ENCODE peak calls at places on chromosomes 3 and 15, in four cellular contexts. P is K562, Q is H1, S is HepG2. O is an unnamed sample.

GRCh38 chr3:53286727-53287412 is 31.0 kb upstream of the TKT start:
- DNase-seq in S (no peak), Q (no peak), P (no peak), O (no peak)

GRCh38 chr3:177478170-177478859 is 281.0 kb upstream of the TBL1XR1 start:
- DNase-seq in S (peak), P (no peak), Q (no peak), O (peak)

GRCh38 chr3:23004971-23005370 is 198.2 kb upstream of the UBE2E2 start:
- DNase-seq in Q (no peak), S (peak), P (no peak), O (no peak)

GRCh38 chr3:107542665-107543064 is 19.9 kb downstream of the BBX start:
- DNase-seq in Q (no peak), S (no peak), P (no peak), O (no peak)

GRCh38 chr3:55190296-55190695 is 262.4 kb upstream of the LRTM1 start:
- DNase-seq in S (no peak), P (no peak), Q (no peak), O (no peak)

GRCh38 chr3:58858126-58858525 is 191.6 kb upstream of the FAM3D start:
- DNase-seq in P (no peak), Q (no peak), S (no peak), O (no peak)

GRCh38 chr3:189978753-189979152 is 141.9 kb downstream of the P3H2 start:
- DNase-seq in P (no peak), S (no peak), Q (no peak), O (no peak)

GRCh38 chr3:88031543-88032148 is 27.2 kb downstream of the CGGBP1 start:
- DNase-seq in P (peak), Q (no peak), S (no peak), O (no peak)

GRCh38 chr3:51282931-51283330 is 102.2 kb upstream of the MANF start:
- DNase-seq in S (no peak), Q (no peak), P (no peak), O (no peak)

GRCh38 chr15:84653584-84653909 is 536 bp downstream of the WDR73 start:
- DNase-seq in S (no peak), P (no peak), Q (no peak), O (no peak)

GRCh38 chr3:86168512-86168911 is 822.4 kb downstream of the VGLL3 start:
- DNase-seq in S (no peak), Q (no peak), P (no peak), O (no peak)

GRCh38 chr15:94080416-94080815 is 150.9 kb upstream of the MCTP2 start:
- DNase-seq in P (no peak), Q (no peak), S (no peak), O (no peak)

GRCh38 chr15:42919794-42920280 is 741 bp downstream of the TTBK2 start:
- DNase-seq in P (peak), S (peak), Q (no peak), O (no peak)

GRCh38 chr3:59737209-59737608 is 687.4 kb upstream of the CFAP20DC start:
- DNase-seq in P (no peak), S (no peak), Q (no peak), O (no peak)

GRCh38 chr15:98648654-98649537 is 557 bp downstream of the IGF1R start:
- DNase-seq in Q (no peak), S (no peak), P (peak), O (no peak)

GRCh38 chr3:36924748-36925521 is 19.9 kb downstream of the TRANK1 start:
- DNase-seq in Q (no peak), P (no peak), S (no peak), O (no peak)

GRCh38 chr3:36926292-36926897 is 18.5 kb downstream of the TRANK1 start:
- DNase-seq in S (no peak), Q (no peak), P (no peak), O (no peak)

GRCh38 chr3:36923523-36923943 is 21.3 kb downstream of the TRANK1 start:
- DNase-seq in S (no peak), Q (no peak), P (no peak), O (no peak)

GRCh38 chr3:36920884-36921567 is 23.8 kb downstream of the TRANK1 start:
- DNase-seq in P (no peak), S (no peak), Q (no peak), O (no peak)

DNA sequence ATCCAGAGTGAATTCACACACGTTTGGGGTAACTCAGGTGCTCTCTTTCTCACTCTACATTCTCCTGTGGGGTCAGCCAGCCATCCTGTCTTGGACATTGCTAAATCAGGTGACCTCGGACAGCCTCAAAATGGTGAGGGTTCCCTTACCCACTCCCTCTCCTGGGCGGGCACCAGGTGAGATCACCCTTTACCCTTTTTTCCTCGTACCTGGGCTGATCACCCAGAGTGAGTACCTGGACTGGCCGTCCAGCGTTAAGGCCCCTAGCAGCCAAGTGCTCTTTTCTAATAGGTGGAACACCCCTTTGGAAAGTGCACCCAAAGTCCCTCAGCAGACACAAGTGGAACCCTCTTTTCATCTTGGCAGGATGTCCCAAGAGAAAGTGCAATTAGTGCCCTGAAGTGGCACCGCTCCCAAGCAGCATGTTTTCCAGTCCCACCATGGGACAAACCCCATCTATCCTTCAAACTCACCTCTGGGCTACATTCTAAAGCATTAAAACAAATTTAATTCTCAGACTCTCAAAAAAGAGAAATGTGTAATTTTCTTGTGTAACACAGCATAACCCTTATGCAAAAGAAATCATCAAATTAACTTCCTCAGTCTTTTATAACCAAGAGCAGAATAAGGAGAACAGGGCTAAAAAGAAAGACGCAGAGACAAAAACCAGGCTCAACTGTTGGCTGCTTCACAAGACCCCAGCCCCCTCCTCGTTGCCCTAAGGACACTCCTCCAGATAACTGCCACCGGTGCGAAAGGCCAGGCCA is 20.7 kb downstream of the TRANK1 start:
- DNase-seq in Q (no peak), P (no peak), S (no peak), O (no peak)
- H3K9ac ChIP-seq in Q (no peak), P (peak), S (no peak), O (no peak)

GRCh38 chr3:71393093-71393492 is 190.4 kb downstream of the FOXP1 start:
- DNase-seq in P (no peak), Q (no peak), S (no peak), O (no peak)
- TF ChIP-seq FOSL1 in P (peak), Q (no peak), S (no peak), O (no peak)

DNA sequence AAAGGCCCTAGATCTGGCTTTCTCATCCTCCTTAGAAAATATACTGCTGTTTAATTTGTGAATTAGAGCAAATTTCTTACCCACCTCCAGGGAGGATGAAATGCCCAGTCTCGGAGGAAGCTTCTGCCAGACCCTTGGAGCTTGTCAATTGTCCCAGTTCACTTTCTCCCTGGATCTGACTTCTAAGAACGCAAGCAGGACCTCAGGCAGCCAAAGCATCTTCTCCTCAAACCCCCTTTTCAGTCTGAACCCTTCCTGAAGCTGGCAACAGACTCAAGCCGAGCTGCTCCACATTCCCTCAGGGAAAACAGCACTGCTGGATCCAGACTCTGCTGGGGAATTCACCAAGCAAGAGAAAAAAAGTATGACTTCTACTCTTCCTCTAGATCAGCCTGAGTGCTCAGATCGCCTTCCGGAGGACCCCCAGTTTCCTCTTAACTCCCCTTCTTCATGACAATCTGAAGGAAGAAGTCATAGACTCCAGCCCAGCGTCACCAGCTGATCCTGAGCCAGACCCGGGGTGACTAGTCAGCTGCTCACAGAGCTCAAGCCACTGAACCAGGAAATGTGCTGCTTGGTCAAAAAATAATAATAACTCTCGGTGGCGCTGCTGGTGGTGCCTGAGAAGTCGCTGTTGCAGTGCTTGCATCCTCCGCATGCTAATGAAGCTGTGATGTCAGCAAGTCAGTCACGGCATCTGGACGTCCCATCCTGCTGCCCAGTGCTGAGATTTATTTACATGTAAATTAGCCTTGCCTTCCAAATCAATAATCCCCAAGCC is at the start of gene PRICKLE2:
- DNase-seq in P (peak), Q (peak), S (no peak), O (no peak)
- H3K9ac ChIP-seq in P (no peak), Q (no peak), S (no peak), O (no peak)

DNA sequence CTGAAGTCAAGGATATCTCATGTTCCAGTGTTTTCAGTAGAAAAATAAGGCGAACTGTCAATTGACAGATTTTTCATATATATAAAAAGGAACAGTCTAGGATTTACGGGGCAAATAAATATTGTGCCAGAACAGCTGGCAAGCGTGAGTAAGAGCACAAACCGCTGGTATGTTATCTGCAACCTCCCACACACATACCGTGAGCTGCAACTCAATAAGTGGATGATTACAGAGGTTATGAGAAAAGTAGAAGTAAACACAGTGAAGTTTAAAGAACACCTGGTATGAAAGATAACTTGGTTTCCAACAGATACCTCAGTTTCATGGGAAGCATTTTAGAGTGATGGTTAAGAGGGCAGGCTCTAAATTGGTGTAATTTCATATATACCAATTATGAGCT is 733.4 kb downstream of the TUSC7 start:
- DNase-seq in Q (no peak), S (no peak), P (no peak), O (no peak)
- TF ChIP-seq FOSL1 in Q (no peak), S (no peak), P (no peak), O (no peak)

DNA sequence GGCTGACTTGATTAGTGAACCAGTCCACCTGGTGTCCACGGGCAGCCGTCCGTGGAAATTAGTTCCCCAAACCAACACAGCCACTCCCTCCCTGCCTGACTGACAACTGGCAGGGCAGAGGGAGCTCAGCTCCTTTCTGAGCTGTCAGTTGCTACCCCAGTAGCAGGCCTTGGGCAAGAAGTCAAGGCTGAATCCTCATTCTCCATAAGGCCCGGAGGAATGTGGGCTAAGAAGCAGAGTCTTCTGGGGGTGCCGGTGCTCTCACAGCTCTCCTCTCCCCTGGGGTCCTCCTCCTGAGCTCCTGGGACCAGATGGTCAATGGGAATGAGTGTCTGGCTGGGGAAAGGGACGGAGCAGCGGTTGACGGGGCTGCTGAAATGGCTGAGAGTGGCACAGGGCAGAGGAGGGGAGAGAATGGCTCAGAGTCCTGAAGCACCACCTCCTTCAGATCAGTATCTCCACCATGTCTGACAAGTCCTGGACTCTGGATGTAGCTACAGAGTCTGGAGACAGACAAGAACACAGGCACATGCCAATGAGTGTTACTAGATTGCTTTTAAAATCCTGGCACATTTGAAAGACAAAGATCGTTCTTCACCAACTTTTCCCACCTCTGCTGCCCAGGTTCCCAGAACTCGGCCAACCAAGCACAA is 16.9 kb downstream of the AMOTL2 start:
- DNase-seq in P (no peak), Q (no peak), S (no peak), O (no peak)
- H3K9ac ChIP-seq in P (no peak), Q (no peak), S (peak), O (peak)

GRCh38 chr3:153970735-153971347 is 150.3 kb upstream of the ARHGEF26 start:
- DNase-seq in S (no peak), P (no peak), Q (no peak), O (peak)
- TF ChIP-seq FOSL1 in S (no peak), P (no peak), Q (no peak), O (no peak)

DNA sequence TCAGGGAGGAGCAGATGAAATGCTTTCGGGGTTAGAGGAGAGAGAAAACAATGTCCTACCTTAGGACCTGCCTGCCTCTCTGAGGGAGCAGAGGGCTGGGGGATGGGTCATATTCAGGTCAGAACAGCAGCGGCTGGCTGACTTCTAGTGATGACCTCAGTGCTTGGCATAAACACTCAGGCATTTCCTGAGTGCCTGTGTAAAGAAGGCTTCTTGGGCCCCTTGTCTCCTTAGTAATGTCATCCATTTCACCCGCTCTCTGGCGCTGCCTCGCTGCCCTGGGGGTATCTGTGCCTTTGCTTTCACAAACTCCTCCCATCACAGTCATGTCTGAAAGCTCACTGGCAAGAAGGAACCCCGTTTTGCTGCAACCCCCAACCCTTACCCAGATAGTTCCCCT is 82.9 kb upstream of the GSK3B start:
- DNase-seq in P (no peak), Q (peak), S (peak), O (no peak)
- H3K9ac ChIP-seq in P (no peak), Q (no peak), S (peak), O (no peak)

O was measured in HCT116.